ENCODE peak calls at places on chromosomes 5 and 9, in four cellular contexts. One of them, this sample, is unnamed.

GRCh38 chr5:133565993-133566392 is 46.3 kb downstream of the FSTL4 start:
- DNase-seq in epithelial cell of esophagus: peak; percentile 59
- DNase-seq in right lobe of liver: no peak
- DNase-seq in kidney: no peak
- DNase-seq in this sample: no peak

GRCh38 chr5:96932026-96932425 is 3.9 kb upstream of the LNPEP start:
- DNase-seq in epithelial cell of esophagus: no peak
- DNase-seq in right lobe of liver: no peak
- DNase-seq in kidney: no peak
- DNase-seq in this sample: no peak

GRCh38 chr5:149666212-149666852 is 63.8 kb upstream of the PPARGC1B start:
- DNase-seq in epithelial cell of esophagus: peak; percentile 64
- DNase-seq in right lobe of liver: no peak
- DNase-seq in kidney: no peak
- DNase-seq in this sample: no peak

GRCh38 chr5:153476767-153477166 is 13.7 kb upstream of the GRIA1 start:
- DNase-seq in epithelial cell of esophagus: peak; percentile 93
- DNase-seq in right lobe of liver: no peak
- DNase-seq in kidney: no peak
- DNase-seq in this sample: no peak

GRCh38 chr9:114484854-114485443 is 20.3 kb downstream of the WHRN start:
- DNase-seq in epithelial cell of esophagus: peak; percentile 83
- DNase-seq in right lobe of liver: no peak
- DNase-seq in kidney: no peak
- DNase-seq in this sample: no peak

GRCh38 chr5:32274548-32275420 is 38.0 kb downstream of the MTMR12 start:
- DNase-seq in epithelial cell of esophagus: no peak
- DNase-seq in right lobe of liver: peak; percentile 54
- DNase-seq in kidney: no peak
- DNase-seq in this sample: no peak

GRCh38 chr9:134942421-134943119 is 24.9 kb upstream of the FCN1 start:
- DNase-seq in epithelial cell of esophagus: no peak
- DNase-seq in right lobe of liver: no peak
- DNase-seq in kidney: no peak
- DNase-seq in this sample: no peak

GRCh38 chr9:133839822-133840329 is 101.7 kb upstream of the SARDH start:
- DNase-seq in epithelial cell of esophagus: peak; percentile 15
- DNase-seq in right lobe of liver: no peak
- DNase-seq in kidney: peak; percentile 82
- DNase-seq in this sample: no peak

GRCh38 chr9:136354592-136355085 is 8.9 kb downstream of the DNLZ start:
- DNase-seq in epithelial cell of esophagus: no peak
- DNase-seq in right lobe of liver: no peak
- DNase-seq in kidney: no peak
- DNase-seq in this sample: no peak

GRCh38 chr5:133245191-133246052 is 193.6 kb downstream of the HSPA4 start:
- DNase-seq in epithelial cell of esophagus: peak; percentile 99
- DNase-seq in right lobe of liver: no peak
- DNase-seq in kidney: no peak
- DNase-seq in this sample: no peak

GRCh38 chr5:178383919-178384814 is 151.6 kb upstream of the PHYKPL start:
- DNase-seq in epithelial cell of esophagus: no peak
- DNase-seq in right lobe of liver: no peak
- DNase-seq in kidney: peak; percentile 59
- DNase-seq in this sample: no peak

GRCh38 chr5:6659941-6660684 is 26.9 kb downstream of the SRD5A1 start:
- DNase-seq in epithelial cell of esophagus: no peak
- DNase-seq in right lobe of liver: peak; percentile 74
- DNase-seq in kidney: no peak
- DNase-seq in this sample: no peak

GRCh38 chr9:70478963-70479641 is 64.6 kb upstream of the KLF9 start:
- DNase-seq in epithelial cell of esophagus: peak; percentile 61
- DNase-seq in right lobe of liver: peak; percentile 40
- DNase-seq in kidney: no peak
- DNase-seq in this sample: no peak

GRCh38 chr9:79224672-79225433 is 346.9 kb upstream of the TLE4 start:
- DNase-seq in epithelial cell of esophagus: peak; percentile 93
- DNase-seq in right lobe of liver: no peak
- DNase-seq in kidney: no peak
- DNase-seq in this sample: no peak

GRCh38 chr9:14983599-14983998 is 73.4 kb upstream of the FREM1 start:
- DNase-seq in epithelial cell of esophagus: no peak
- DNase-seq in right lobe of liver: no peak
- DNase-seq in kidney: no peak
- DNase-seq in this sample: no peak

GRCh38 chr5:54415896-54416640 is 39.4 kb upstream of the HSPB3 start:
- DNase-seq in epithelial cell of esophagus: peak; percentile 96
- DNase-seq in right lobe of liver: no peak
- DNase-seq in kidney: no peak
- DNase-seq in this sample: no peak

GRCh38 chr9:35790385-35791291 is 753 bp upstream of the NPR2 start:
- DNase-seq in epithelial cell of esophagus: peak; percentile 81
- DNase-seq in right lobe of liver: peak; percentile 45
- DNase-seq in kidney: peak; percentile 86
- DNase-seq in this sample: peak; percentile 89

GRCh38 chr5:59173568-59173967 is 590.7 kb downstream of the RAB3C start:
- DNase-seq in epithelial cell of esophagus: no peak
- DNase-seq in right lobe of liver: no peak
- DNase-seq in kidney: no peak
- DNase-seq in this sample: no peak

GRCh38 chr5:158384535-158385421 is 525.8 kb upstream of the CLINT1 start:
- DNase-seq in epithelial cell of esophagus: peak; percentile 90
- DNase-seq in right lobe of liver: no peak
- DNase-seq in kidney: no peak
- DNase-seq in this sample: peak; percentile 90

GRCh38 chr5:91103353-91104061 is 279.6 kb downstream of the ARRDC3 start:
- DNase-seq in epithelial cell of esophagus: peak; percentile 63
- DNase-seq in right lobe of liver: no peak
- DNase-seq in kidney: no peak
- DNase-seq in this sample: no peak

GRCh38 chr9:113737414-113738271 is 138.5 kb upstream of the ZNF618 start:
- DNase-seq in epithelial cell of esophagus: peak; percentile 71
- DNase-seq in right lobe of liver: no peak
- DNase-seq in kidney: no peak
- DNase-seq in this sample: peak; percentile 85

GRCh38 chr5:59592101-59592500 is 301.4 kb downstream of the PDE4D start:
- DNase-seq in epithelial cell of esophagus: peak; percentile 96
- DNase-seq in right lobe of liver: no peak
- DNase-seq in kidney: no peak
- DNase-seq in this sample: no peak

GRCh38 chr5:139654875-139655491 is 6.8 kb downstream of the CXXC5 start:
- DNase-seq in epithelial cell of esophagus: no peak
- DNase-seq in right lobe of liver: no peak
- DNase-seq in kidney: peak; percentile 66
- DNase-seq in this sample: no peak

GRCh38 chr5:66612226-66612625 is 16.0 kb downstream of the MAST4 start:
- DNase-seq in epithelial cell of esophagus: no peak
- DNase-seq in right lobe of liver: no peak
- DNase-seq in kidney: no peak
- DNase-seq in this sample: no peak

GRCh38 chr5:150122158-150122510 is 33.5 kb downstream of the PDGFRB start:
- DNase-seq in epithelial cell of esophagus: peak; percentile 44
- DNase-seq in right lobe of liver: no peak
- DNase-seq in kidney: peak; percentile 25
- DNase-seq in this sample: no peak

GRCh38 chr5:137696481-137696880 is 39.4 kb downstream of the KLHL3 start:
- DNase-seq in epithelial cell of esophagus: no peak
- DNase-seq in right lobe of liver: no peak
- DNase-seq in kidney: no peak
- DNase-seq in this sample: no peak

GRCh38 chr5:102596113-102596512 is 97.3 kb upstream of the SLCO6A1 start:
- DNase-seq in epithelial cell of esophagus: no peak
- DNase-seq in right lobe of liver: no peak
- DNase-seq in kidney: no peak
- DNase-seq in this sample: no peak

GRCh38 chr9:101708855-101709254 is 29.6 kb downstream of the GRIN3A start:
- DNase-seq in epithelial cell of esophagus: no peak
- DNase-seq in right lobe of liver: no peak
- DNase-seq in kidney: no peak
- DNase-seq in this sample: no peak

GRCh38 chr9:124360277-124360676 is 55.0 kb downstream of the PSMB7 start:
- DNase-seq in epithelial cell of esophagus: no peak
- DNase-seq in right lobe of liver: no peak
- DNase-seq in kidney: no peak
- DNase-seq in this sample: no peak

GRCh38 chr9:69213647-69214046 is 39.6 kb downstream of the TJP2 start:
- DNase-seq in epithelial cell of esophagus: no peak
- DNase-seq in right lobe of liver: no peak
- DNase-seq in kidney: no peak
- DNase-seq in this sample: no peak

GRCh38 chr9:129695870-129696269 is 30.4 kb downstream of the PRRX2 start:
- DNase-seq in epithelial cell of esophagus: no peak
- DNase-seq in right lobe of liver: no peak
- DNase-seq in kidney: no peak
- DNase-seq in this sample: no peak

GRCh38 chr9:129694265-129694664 is 28.8 kb downstream of the PRRX2 start:
- DNase-seq in epithelial cell of esophagus: no peak
- DNase-seq in right lobe of liver: no peak
- DNase-seq in kidney: no peak
- DNase-seq in this sample: no peak

GRCh38 chr9:129697111-129697955 is 31.9 kb downstream of the PRRX2 start:
- DNase-seq in epithelial cell of esophagus: peak; percentile 34
- DNase-seq in right lobe of liver: no peak
- DNase-seq in kidney: peak; percentile 81
- DNase-seq in this sample: no peak

GRCh38 chr9:129697956-129698757 is 32.7 kb downstream of the PRRX2 start:
- DNase-seq in epithelial cell of esophagus: peak; percentile 7
- DNase-seq in right lobe of liver: no peak
- DNase-seq in kidney: no peak
- DNase-seq in this sample: no peak

GRCh38 chr9:129696803-129697110 is 31.3 kb downstream of the PRRX2 start:
- DNase-seq in epithelial cell of esophagus: no peak
- DNase-seq in right lobe of liver: no peak
- DNase-seq in kidney: no peak
- DNase-seq in this sample: no peak
- TF ChIP-seq CTCF in epithelial cell of esophagus: no peak
- TF ChIP-seq CTCF in right lobe of liver: no peak
- TF ChIP-seq CTCF in kidney: no peak
- TF ChIP-seq CTCF in this sample: no peak

GRCh38 chr9:128203842-128204551 is 818 bp downstream of the DNM1 start:
- DNase-seq in epithelial cell of esophagus: no peak
- DNase-seq in right lobe of liver: no peak
- DNase-seq in kidney: no peak
- DNase-seq in this sample: no peak
- TF ChIP-seq CTCF in epithelial cell of esophagus: no peak
- TF ChIP-seq CTCF in right lobe of liver: no peak
- TF ChIP-seq CTCF in kidney: no peak
- TF ChIP-seq CTCF in this sample: no peak

DNA sequence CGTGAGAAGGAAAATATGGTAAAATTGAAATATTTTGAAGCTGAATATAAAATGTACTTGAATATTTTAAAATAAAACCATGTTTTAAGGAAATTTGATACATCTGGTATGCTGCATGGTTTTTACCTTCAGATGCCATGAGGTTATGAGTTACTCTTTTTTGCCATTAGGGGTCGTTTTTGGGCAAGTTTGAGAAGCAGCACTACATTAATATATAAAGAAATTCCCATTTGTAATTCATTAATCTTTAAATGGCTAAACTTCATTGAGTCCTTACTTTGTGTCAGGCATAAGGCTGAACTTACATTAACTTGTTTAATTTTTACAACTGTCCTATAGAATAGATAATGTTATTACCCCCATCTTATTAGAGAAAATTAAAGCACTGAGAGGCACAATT is 152.3 kb downstream of the KDM4C start:
- DNase-seq in epithelial cell of esophagus: no peak
- DNase-seq in right lobe of liver: no peak
- DNase-seq in kidney: no peak
- DNase-seq in this sample: no peak
- TF ChIP-seq CTCF in epithelial cell of esophagus: peak; percentile 33
- TF ChIP-seq CTCF in right lobe of liver: peak; percentile 34
- TF ChIP-seq CTCF in kidney: peak; percentile 26
- TF ChIP-seq CTCF in this sample: peak; percentile 64

GRCh38 chr5:73295447-73295846 is 122.5 kb downstream of the TMEM174 start:
- DNase-seq in epithelial cell of esophagus: peak; percentile 37
- DNase-seq in right lobe of liver: no peak
- DNase-seq in kidney: no peak
- DNase-seq in this sample: no peak
- TF ChIP-seq CTCF in epithelial cell of esophagus: peak; percentile 32
- TF ChIP-seq CTCF in right lobe of liver: no peak
- TF ChIP-seq CTCF in kidney: no peak
- TF ChIP-seq CTCF in this sample: peak; percentile 27

GRCh38 chr5:113330533-113331200 is 104.1 kb downstream of the TSSK1B start:
- DNase-seq in epithelial cell of esophagus: peak; percentile 45
- DNase-seq in right lobe of liver: peak; percentile 78
- DNase-seq in kidney: no peak
- DNase-seq in this sample: no peak
- TF ChIP-seq CTCF in epithelial cell of esophagus: peak; percentile 48
- TF ChIP-seq CTCF in right lobe of liver: peak; percentile 50
- TF ChIP-seq CTCF in kidney: peak; percentile 49
- TF ChIP-seq CTCF in this sample: peak; percentile 66

DNA sequence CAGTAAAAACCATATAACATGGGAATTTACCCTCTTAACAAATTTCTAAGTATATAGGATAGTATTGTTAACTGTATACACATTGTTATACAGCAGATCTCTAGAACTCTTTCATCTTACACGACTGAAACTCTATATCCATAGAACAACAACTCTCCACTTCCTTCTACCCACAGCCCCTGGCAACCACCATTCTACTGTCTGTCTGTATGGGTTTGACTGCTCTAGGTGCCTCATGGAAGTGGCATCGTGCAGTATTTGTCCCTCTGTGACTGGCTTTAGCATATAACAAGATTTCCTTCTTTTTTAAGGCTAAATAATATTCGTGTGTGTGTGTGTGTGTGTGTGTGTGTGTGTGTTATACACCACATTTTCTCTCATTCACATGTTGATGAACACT is 100.7 kb downstream of the ZNF462 start:
- DNase-seq in epithelial cell of esophagus: no peak
- DNase-seq in right lobe of liver: no peak
- DNase-seq in kidney: no peak
- DNase-seq in this sample: no peak
- TF ChIP-seq CTCF in epithelial cell of esophagus: no peak
- TF ChIP-seq CTCF in right lobe of liver: no peak
- TF ChIP-seq CTCF in kidney: no peak
- TF ChIP-seq CTCF in this sample: no peak

GRCh38 chr9:22005700-22006605 is 3.2 kb downstream of the CDKN2B start:
- DNase-seq in epithelial cell of esophagus: peak; percentile 69
- DNase-seq in right lobe of liver: no peak
- DNase-seq in kidney: no peak
- DNase-seq in this sample: peak; percentile 83
- TF ChIP-seq CTCF in epithelial cell of esophagus: peak; percentile 2
- TF ChIP-seq CTCF in right lobe of liver: no peak
- TF ChIP-seq CTCF in kidney: no peak
- TF ChIP-seq CTCF in this sample: no peak

This sample was measured in osteocyte.